ENCODE peak calls at places on chromosomes 4 and X, in five cellular contexts. One of them, this sample, is unnamed.
A peak's percentile ranks its signal among the peaks of the same experiment; 100 is the strongest.

GRCh38 chrX:43677993-43678392 is 21.9 kb downstream of the MAOA start:
- DNase-seq in AG10803: no peak
- DNase-seq in left ventricle myocardium inferior: no peak
- DNase-seq in endothelial cell of umbilical vein: no peak
- DNase-seq in MCF 10A: no peak
- DNase-seq in this sample: no peak

GRCh38 chrX:45771560-45772340 is 571.1 kb upstream of the DIPK2B start:
- DNase-seq in AG10803: peak; percentile 68
- DNase-seq in endothelial cell of umbilical vein: peak; percentile 80
- DNase-seq in MCF 10A: no peak
- DNase-seq in left ventricle myocardium inferior: peak; percentile 25
- DNase-seq in this sample: no peak

GRCh38 chr4:124321370-124321769 is 391.2 kb downstream of the ANKRD50 start:
- DNase-seq in left ventricle myocardium inferior: no peak
- DNase-seq in AG10803: no peak
- DNase-seq in endothelial cell of umbilical vein: no peak
- DNase-seq in MCF 10A: no peak
- DNase-seq in this sample: no peak

GRCh38 chrX:15207384-15207783 is 62.5 kb downstream of the ASB9 start:
- DNase-seq in MCF 10A: no peak
- DNase-seq in AG10803: no peak
- DNase-seq in endothelial cell of umbilical vein: no peak
- DNase-seq in left ventricle myocardium inferior: no peak
- DNase-seq in this sample: no peak

GRCh38 chr4:24470681-24471622 is 113.4 kb downstream of the DHX15 start:
- DNase-seq in AG10803: peak; percentile 22
- DNase-seq in MCF 10A: no peak
- DNase-seq in left ventricle myocardium inferior: peak; percentile 52
- DNase-seq in endothelial cell of umbilical vein: peak; percentile 52
- DNase-seq in this sample: peak; percentile 21

GRCh38 chr4:182190306-182190705 is 52.9 kb upstream of the TENM3 start:
- DNase-seq in MCF 10A: no peak
- DNase-seq in left ventricle myocardium inferior: no peak
- DNase-seq in AG10803: no peak
- DNase-seq in endothelial cell of umbilical vein: no peak
- DNase-seq in this sample: no peak

GRCh38 chr4:24771241-24771640 is 24.1 kb upstream of the SOD3 start:
- DNase-seq in MCF 10A: peak; percentile 47
- DNase-seq in AG10803: peak; percentile 76
- DNase-seq in endothelial cell of umbilical vein: no peak
- DNase-seq in left ventricle myocardium inferior: no peak
- DNase-seq in this sample: no peak

GRCh38 chr4:130210871-130211270 is 1114.9 kb downstream of the C4orf33 start:
- DNase-seq in MCF 10A: peak; percentile 77
- DNase-seq in endothelial cell of umbilical vein: peak; percentile 56
- DNase-seq in left ventricle myocardium inferior: no peak
- DNase-seq in AG10803: peak; percentile 57
- DNase-seq in this sample: no peak

GRCh38 chr4:158914178-158914577 is 145.4 kb downstream of the FNIP2 start:
- DNase-seq in endothelial cell of umbilical vein: peak; percentile 13
- DNase-seq in left ventricle myocardium inferior: no peak
- DNase-seq in MCF 10A: peak; percentile 68
- DNase-seq in AG10803: peak; percentile 89
- DNase-seq in this sample: no peak

GRCh38 chrX:68588653-68589371 is 58.7 kb upstream of the STARD8 start:
- DNase-seq in left ventricle myocardium inferior: no peak
- DNase-seq in MCF 10A: peak; percentile 16
- DNase-seq in AG10803: no peak
- DNase-seq in endothelial cell of umbilical vein: no peak
- DNase-seq in this sample: no peak

GRCh38 chrX:119067023-119067739 is 5.6 kb upstream of the CT47C1 start:
- DNase-seq in endothelial cell of umbilical vein: peak; percentile 64
- DNase-seq in AG10803: peak; percentile 53
- DNase-seq in MCF 10A: peak; percentile 65
- DNase-seq in left ventricle myocardium inferior: peak; percentile 43
- DNase-seq in this sample: no peak

GRCh38 chr4:8030121-8030781 is 90.6 kb upstream of the AFAP1 start:
- DNase-seq in MCF 10A: peak; percentile 88
- DNase-seq in endothelial cell of umbilical vein: no peak
- DNase-seq in AG10803: no peak
- DNase-seq in left ventricle myocardium inferior: no peak
- DNase-seq in this sample: no peak

GRCh38 chr4:116705466-116705865 is 379.9 kb downstream of the TRAM1L1 start:
- DNase-seq in endothelial cell of umbilical vein: no peak
- DNase-seq in MCF 10A: no peak
- DNase-seq in left ventricle myocardium inferior: no peak
- DNase-seq in AG10803: no peak
- DNase-seq in this sample: no peak

GRCh38 chrX:49972313-49972712 is 49.9 kb downstream of the CLCN5 start:
- DNase-seq in MCF 10A: no peak
- DNase-seq in AG10803: no peak
- DNase-seq in endothelial cell of umbilical vein: no peak
- DNase-seq in left ventricle myocardium inferior: no peak
- DNase-seq in this sample: no peak

GRCh38 chrX:47218920-47219815 is 687 bp downstream of the CDK16 start:
- DNase-seq in left ventricle myocardium inferior: peak; percentile 38
- DNase-seq in MCF 10A: peak; percentile 38
- DNase-seq in AG10803: no peak
- DNase-seq in endothelial cell of umbilical vein: peak; percentile 5
- DNase-seq in this sample: peak; percentile 42

GRCh38 chr4:40314951-40315350 is 20.2 kb upstream of the CHRNA9 start:
- DNase-seq in MCF 10A: peak; percentile 76
- DNase-seq in left ventricle myocardium inferior: no peak
- DNase-seq in endothelial cell of umbilical vein: no peak
- DNase-seq in AG10803: no peak
- DNase-seq in this sample: no peak

GRCh38 chrX:9164086-9164485 is 130.2 kb upstream of the FAM9B start:
- DNase-seq in left ventricle myocardium inferior: no peak
- DNase-seq in MCF 10A: no peak
- DNase-seq in AG10803: peak; percentile 20
- DNase-seq in endothelial cell of umbilical vein: no peak
- DNase-seq in this sample: no peak

GRCh38 chr4:44738615-44739014 is 12.3 kb upstream of the GNPDA2 start:
- DNase-seq in AG10803: no peak
- DNase-seq in left ventricle myocardium inferior: no peak
- DNase-seq in endothelial cell of umbilical vein: no peak
- DNase-seq in MCF 10A: peak; percentile 17
- DNase-seq in this sample: no peak

GRCh38 chr4:186216465-186217024 is 10.8 kb upstream of the KLKB1 start:
- DNase-seq in left ventricle myocardium inferior: no peak
- DNase-seq in AG10803: no peak
- DNase-seq in MCF 10A: no peak
- DNase-seq in endothelial cell of umbilical vein: no peak
- DNase-seq in this sample: no peak

GRCh38 chr4:57691370-57691769 is 581.2 kb upstream of the IGFBP7 start:
- DNase-seq in endothelial cell of umbilical vein: no peak
- DNase-seq in left ventricle myocardium inferior: no peak
- DNase-seq in MCF 10A: no peak
- DNase-seq in AG10803: no peak
- DNase-seq in this sample: no peak

GRCh38 chr4:53189011-53189410 is 176.8 kb downstream of the SCFD2 start:
- DNase-seq in left ventricle myocardium inferior: no peak
- DNase-seq in endothelial cell of umbilical vein: no peak
- DNase-seq in MCF 10A: no peak
- DNase-seq in AG10803: peak; percentile 88
- DNase-seq in this sample: no peak

GRCh38 chr4:58411904-58412303 is 1301.7 kb upstream of the IGFBP7 start:
- DNase-seq in MCF 10A: no peak
- DNase-seq in AG10803: no peak
- DNase-seq in endothelial cell of umbilical vein: no peak
- DNase-seq in left ventricle myocardium inferior: no peak
- DNase-seq in this sample: no peak

GRCh38 chrX:41824551-41824950 is 98.8 kb downstream of the CASK start:
- DNase-seq in endothelial cell of umbilical vein: peak; percentile 12
- DNase-seq in left ventricle myocardium inferior: no peak
- DNase-seq in MCF 10A: peak; percentile 12
- DNase-seq in AG10803: peak; percentile 53
- DNase-seq in this sample: no peak

GRCh38 chr4:52111995-52112394 is 60.9 kb downstream of the SPATA18 start:
- DNase-seq in left ventricle myocardium inferior: no peak
- DNase-seq in endothelial cell of umbilical vein: no peak
- DNase-seq in MCF 10A: no peak
- DNase-seq in AG10803: peak; percentile 83
- DNase-seq in this sample: no peak

GRCh38 chr4:16206848-16207247 is 19.4 kb downstream of the TAPT1 start:
- DNase-seq in AG10803: peak; percentile 42
- DNase-seq in MCF 10A: no peak
- DNase-seq in left ventricle myocardium inferior: no peak
- DNase-seq in endothelial cell of umbilical vein: no peak
- DNase-seq in this sample: no peak

GRCh38 chrX:131827935-131828334 is 195.2 kb upstream of the STK26 start:
- DNase-seq in left ventricle myocardium inferior: no peak
- DNase-seq in AG10803: no peak
- DNase-seq in MCF 10A: peak; percentile 30
- DNase-seq in endothelial cell of umbilical vein: peak; percentile 19
- DNase-seq in this sample: no peak
- TF ChIP-seq CTCF in left ventricle myocardium inferior: no peak
- TF ChIP-seq CTCF in AG10803: peak; percentile 6
- TF ChIP-seq CTCF in MCF 10A: no peak
- TF ChIP-seq CTCF in endothelial cell of umbilical vein: no peak
- TF ChIP-seq CTCF in this sample: no peak

DNA sequence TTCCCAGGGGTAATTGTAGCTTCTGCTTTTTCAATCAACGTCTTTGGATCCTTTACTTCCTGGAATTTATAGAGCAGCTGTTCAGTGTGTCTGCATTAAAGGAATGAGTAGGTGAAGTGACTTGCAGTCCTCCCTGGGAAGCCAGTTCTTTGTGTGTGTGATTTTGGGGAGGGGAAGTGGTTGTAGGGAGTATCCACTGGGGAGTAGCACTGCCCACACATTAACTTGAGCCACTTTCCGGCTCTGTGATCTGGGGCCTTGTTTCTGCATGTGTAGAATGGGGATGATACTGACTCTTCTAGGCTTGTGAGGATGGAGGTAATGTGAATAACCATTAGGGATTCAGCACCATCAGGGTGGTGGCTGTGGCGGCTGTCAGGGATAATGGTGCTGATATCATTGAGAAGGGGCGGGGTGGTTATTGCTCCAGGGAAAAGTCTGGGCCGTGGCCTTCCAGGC is 54.7 kb downstream of the TMEM131L start:
- DNase-seq in MCF 10A: no peak
- DNase-seq in endothelial cell of umbilical vein: no peak
- DNase-seq in AG10803: no peak
- DNase-seq in left ventricle myocardium inferior: no peak
- DNase-seq in this sample: no peak
- TF ChIP-seq CTCF in MCF 10A: no peak
- TF ChIP-seq CTCF in endothelial cell of umbilical vein: no peak
- TF ChIP-seq CTCF in AG10803: no peak
- TF ChIP-seq CTCF in left ventricle myocardium inferior: no peak
- TF ChIP-seq CTCF in this sample: no peak

GRCh38 chrX:66064261-66064660 is 24.4 kb upstream of the VSIG4 start:
- DNase-seq in AG10803: no peak
- DNase-seq in endothelial cell of umbilical vein: no peak
- DNase-seq in MCF 10A: no peak
- DNase-seq in left ventricle myocardium inferior: no peak
- DNase-seq in this sample: no peak
- TF ChIP-seq CTCF in AG10803: no peak
- TF ChIP-seq CTCF in endothelial cell of umbilical vein: no peak
- TF ChIP-seq CTCF in MCF 10A: no peak
- TF ChIP-seq CTCF in left ventricle myocardium inferior: no peak
- TF ChIP-seq CTCF in this sample: no peak

DNA sequence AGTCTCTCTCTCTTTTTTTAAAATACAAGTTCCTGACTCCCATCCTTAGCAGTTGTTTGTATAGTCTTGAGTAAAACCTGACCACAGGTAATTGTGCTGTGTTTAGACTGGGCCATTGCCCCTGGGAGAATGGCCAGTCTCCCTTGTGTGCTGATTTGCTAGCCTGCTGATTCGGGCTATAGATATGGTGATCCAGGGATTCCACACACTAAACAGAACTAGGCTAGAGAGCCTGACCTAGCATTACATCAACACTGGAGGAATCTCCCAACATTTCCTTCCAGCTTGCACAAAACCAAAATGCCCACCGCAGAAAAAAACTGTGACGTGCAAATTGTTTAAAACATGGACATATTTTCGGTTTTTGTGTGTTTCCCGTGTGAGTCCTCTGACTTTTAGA is 5.1 kb downstream of the UPRT start:
- DNase-seq in MCF 10A: no peak
- DNase-seq in left ventricle myocardium inferior: no peak
- DNase-seq in AG10803: no peak
- DNase-seq in endothelial cell of umbilical vein: no peak
- DNase-seq in this sample: no peak
- TF ChIP-seq CTCF in MCF 10A: no peak
- TF ChIP-seq CTCF in left ventricle myocardium inferior: no peak
- TF ChIP-seq CTCF in AG10803: no peak
- TF ChIP-seq CTCF in endothelial cell of umbilical vein: no peak
- TF ChIP-seq CTCF in this sample: no peak

DNA sequence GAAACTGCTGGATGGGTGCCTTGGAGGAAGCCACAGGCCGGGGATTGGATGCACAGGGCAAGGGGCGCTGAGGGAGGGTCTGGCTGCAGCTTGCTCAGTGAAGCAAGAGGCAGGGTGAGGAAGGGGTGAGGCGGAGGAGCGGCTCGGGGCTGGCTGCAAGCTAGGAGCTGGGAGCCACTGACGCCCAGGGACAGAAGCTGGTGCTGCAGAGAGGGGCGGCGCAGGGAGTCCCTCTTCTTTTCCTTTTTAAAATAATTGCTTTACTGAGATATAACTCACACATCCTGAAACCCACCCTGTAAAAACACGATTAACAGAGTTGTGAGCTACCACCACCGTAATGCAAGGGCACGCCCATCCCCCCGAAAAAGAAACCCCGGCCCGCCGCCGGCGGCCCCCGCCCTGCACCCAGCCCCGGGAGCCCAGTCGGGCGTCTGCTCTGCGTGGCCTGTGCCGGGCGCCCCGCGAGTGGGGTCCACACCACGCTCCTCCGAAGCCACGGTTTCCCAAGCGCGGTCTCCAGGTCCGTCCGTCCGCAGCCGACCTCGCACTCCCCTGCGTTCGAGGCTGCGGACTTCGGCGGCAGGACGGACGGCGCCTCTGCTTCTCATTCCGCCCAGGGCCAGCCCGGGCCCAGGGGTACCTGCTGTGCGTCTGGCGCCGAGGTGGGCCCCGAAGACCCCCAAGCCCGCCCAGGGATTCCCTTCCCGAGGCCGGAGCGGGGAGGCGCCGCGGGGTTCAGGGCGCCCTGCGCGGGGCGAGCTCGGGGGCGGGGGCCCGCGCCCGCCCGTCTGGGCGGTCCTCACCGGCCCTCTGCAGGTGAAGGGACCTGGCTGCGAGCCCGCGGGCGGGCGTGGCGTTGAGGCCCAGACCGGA is 865 bp upstream of the UVSSA start:
- DNase-seq in left ventricle myocardium inferior: peak; percentile 61
- DNase-seq in endothelial cell of umbilical vein: peak; percentile 61
- DNase-seq in MCF 10A: peak; percentile 47
- DNase-seq in AG10803: peak; percentile 53
- DNase-seq in this sample: peak; percentile 20
- TF ChIP-seq CTCF in left ventricle myocardium inferior: peak; percentile 46
- TF ChIP-seq CTCF in endothelial cell of umbilical vein: peak; percentile 31
- TF ChIP-seq CTCF in MCF 10A: peak; percentile 25
- TF ChIP-seq CTCF in AG10803: peak; percentile 46
- TF ChIP-seq CTCF in this sample: no peak